ENCODE peak calls at places on chromosome 20, in eight cellular contexts. D is breast epithelium, L is body of pancreas, W is lower leg skin, S is A673, R is AG04449, F is cardiac muscle cell, T is retinal pigment epithelial cell. E is an unnamed sample.
A peak's percentile ranks its signal among the peaks of the same experiment; 100 is the strongest.

GRCh38 chr20:57342829-57343228 is 8.2 kb upstream of the RAE1 start:
- DNase-seq in D (no peak), L (no peak), W (no peak), S (no peak), R (no peak), F (no peak), T (no peak), E (peak; percentile 42)

GRCh38 chr20:2741881-2742280 is 49.3 kb downstream of the EBF4 start:
- DNase-seq in D (no peak), L (no peak), W (no peak), S (no peak), R (no peak), F (no peak), T (no peak), E (no peak)

GRCh38 chr20:52071136-52071535 is 120.4 kb downstream of the ZFP64 start:
- DNase-seq in D (no peak), L (no peak), W (no peak), S (no peak), R (no peak), F (no peak), T (no peak), E (no peak)

GRCh38 chr20:21607971-21608735 is 94.3 kb upstream of the NKX2-2 start:
- DNase-seq in D (peak; percentile 75), L (peak; percentile 26), W (no peak), S (peak; percentile 86), R (no peak), F (no peak), T (no peak), E (no peak)

GRCh38 chr20:19758888-19759331 is 852 bp downstream of the RIN2 start:
- DNase-seq in D (peak; percentile 32), L (peak; percentile 46), W (peak; percentile 66), S (peak; percentile 93), R (no peak), F (peak; percentile 85), T (no peak), E (peak; percentile 52)

GRCh38 chr20:47258745-47259695 is 97.5 kb downstream of the ZMYND8 start:
- DNase-seq in D (no peak), L (no peak), W (no peak), S (peak; percentile 24), R (no peak), F (no peak), T (no peak), E (peak; percentile 81)

GRCh38 chr20:11484479-11484878 is 433.2 kb upstream of the BTBD3 start:
- DNase-seq in D (no peak), L (no peak), W (no peak), S (no peak), R (no peak), F (no peak), T (no peak), E (no peak)

GRCh38 chr20:15031546-15032351 is 694.3 kb upstream of the FLRT3 start:
- DNase-seq in D (no peak), L (no peak), W (no peak), S (no peak), R (no peak), F (no peak), T (no peak), E (no peak)

GRCh38 chr20:13995086-13995665 is at the start of gene MACROD2:
- DNase-seq in D (peak; percentile 90), L (peak; percentile 97), W (peak; percentile 81), S (peak; percentile 95), R (peak; percentile 10), F (peak; percentile 99), T (peak; percentile 62), E (peak; percentile 84)

GRCh38 chr20:19205999-19206398 is 6.4 kb upstream of the SLC24A3 start:
- DNase-seq in D (peak; percentile 59), L (peak; percentile 57), W (peak; percentile 65), S (peak; percentile 81), R (no peak), F (peak; percentile 79), T (no peak), E (peak; percentile 44)

GRCh38 chr20:35285806-35286076 is 1.2 kb upstream of the EIF6 start:
- DNase-seq in D (no peak), L (no peak), W (no peak), S (no peak), R (no peak), F (no peak), T (no peak), E (peak; percentile 74)

GRCh38 chr20:54107181-54107580 is 36.8 kb upstream of the BCAS1 start:
- DNase-seq in D (no peak), L (no peak), W (no peak), S (no peak), R (no peak), F (no peak), T (no peak), E (no peak)

GRCh38 chr20:6994452-6994851 is 227.0 kb downstream of the BMP2 start:
- DNase-seq in D (no peak), L (no peak), W (no peak), S (no peak), R (no peak), F (no peak), T (peak; percentile 91), E (peak; percentile 26)

GRCh38 chr20:15703171-15703911 is 869.9 kb downstream of the KIF16B start:
- DNase-seq in D (no peak), L (no peak), W (no peak), S (no peak), R (peak; percentile 21), F (no peak), T (no peak), E (peak; percentile 76)

GRCh38 chr20:17616480-17617211 is 46.8 kb downstream of the DSTN start:
- DNase-seq in D (peak; percentile 16), L (no peak), W (no peak), S (no peak), R (no peak), F (no peak), T (no peak), E (no peak)

GRCh38 chr20:62350098-62350628 is 16.9 kb downstream of the LAMA5 start:
- DNase-seq in D (peak; percentile 82), L (no peak), W (peak; percentile 75), S (no peak), R (no peak), F (no peak), T (no peak), E (no peak)

GRCh38 chr20:17138237-17138636 is 88.6 kb upstream of the PCSK2 start:
- DNase-seq in D (no peak), L (no peak), W (no peak), S (no peak), R (no peak), F (peak; percentile 0), T (no peak), E (no peak)

GRCh38 chr20:63698739-63699465 is 2.5 kb downstream of the TNFRSF6B start:
- DNase-seq in D (no peak), L (peak; percentile 42), W (no peak), S (peak; percentile 68), R (peak; percentile 67), F (no peak), T (peak; percentile 34), E (peak; percentile 91)

GRCh38 chr20:62949153-62949821 is 3.2 kb upstream of the SLC17A9 start:
- DNase-seq in D (no peak), L (no peak), W (no peak), S (no peak), R (no peak), F (no peak), T (no peak), E (no peak)

GRCh38 chr20:63321148-63321831 is 28.3 kb downstream of the COL20A1 start:
- DNase-seq in D (no peak), L (peak; percentile 24), W (no peak), S (no peak), R (no peak), F (peak; percentile 25), T (no peak), E (peak; percentile 30)

DNA sequence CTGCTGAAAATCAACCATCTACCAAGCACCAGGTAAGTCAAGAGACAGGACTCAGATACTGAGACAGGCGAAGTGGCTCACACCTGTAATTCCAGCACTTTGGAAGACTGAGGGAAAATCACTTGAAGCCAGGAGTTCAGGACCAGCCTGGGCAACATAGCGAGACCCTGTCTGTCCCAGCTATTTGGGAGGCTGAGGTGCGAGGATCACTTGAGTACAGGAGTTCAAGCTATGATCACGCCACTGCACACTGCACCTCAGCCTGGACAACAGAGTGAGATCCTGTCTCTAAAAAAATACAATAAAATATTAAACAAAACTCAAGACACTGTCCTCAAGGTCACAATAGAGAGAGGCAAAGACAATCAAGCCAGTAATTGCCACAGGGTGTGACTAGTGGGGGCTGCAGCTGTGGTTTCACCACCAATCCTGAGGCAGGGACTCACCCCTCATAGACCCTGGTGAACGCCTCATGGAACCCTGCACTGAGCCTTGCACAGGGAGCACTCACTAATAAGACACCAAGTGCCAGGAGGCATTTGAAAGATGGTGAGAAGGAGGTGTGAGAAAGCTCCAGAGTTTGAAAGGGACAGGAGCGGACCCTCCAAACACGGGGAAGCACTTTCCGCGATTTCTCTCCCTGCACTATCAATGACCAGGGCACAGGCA is 1.7 kb downstream of the SNHG17 start:
- DNase-seq in D (no peak), L (no peak), W (no peak), S (no peak), R (no peak), F (no peak), T (no peak), E (no peak)
- H3K4me3 ChIP-seq in D (peak overlapping the region; percentile 91), L (no peak overlapping the region), W (no peak overlapping the region), S (peak overlapping the region; percentile 86), R (peak overlapping the region; percentile 92), F (peak overlapping the region; percentile 74), T (peak overlapping the region; percentile 91), E (peak overlapping the region; percentile 96)

GRCh38 chr20:5056801-5057599 is 55.7 kb upstream of the SLC23A2 start:
- DNase-seq in D (no peak), L (peak; percentile 28), W (peak; percentile 63), S (peak; percentile 21), R (no peak), F (no peak), T (no peak), E (peak; percentile 54)
- TF ChIP-seq CTCF in D (no peak), L (peak; percentile 20), W (no peak), S (peak; percentile 47), R (peak; percentile 36), F (peak; percentile 50), T (peak; percentile 47), E (peak; percentile 49)

DNA sequence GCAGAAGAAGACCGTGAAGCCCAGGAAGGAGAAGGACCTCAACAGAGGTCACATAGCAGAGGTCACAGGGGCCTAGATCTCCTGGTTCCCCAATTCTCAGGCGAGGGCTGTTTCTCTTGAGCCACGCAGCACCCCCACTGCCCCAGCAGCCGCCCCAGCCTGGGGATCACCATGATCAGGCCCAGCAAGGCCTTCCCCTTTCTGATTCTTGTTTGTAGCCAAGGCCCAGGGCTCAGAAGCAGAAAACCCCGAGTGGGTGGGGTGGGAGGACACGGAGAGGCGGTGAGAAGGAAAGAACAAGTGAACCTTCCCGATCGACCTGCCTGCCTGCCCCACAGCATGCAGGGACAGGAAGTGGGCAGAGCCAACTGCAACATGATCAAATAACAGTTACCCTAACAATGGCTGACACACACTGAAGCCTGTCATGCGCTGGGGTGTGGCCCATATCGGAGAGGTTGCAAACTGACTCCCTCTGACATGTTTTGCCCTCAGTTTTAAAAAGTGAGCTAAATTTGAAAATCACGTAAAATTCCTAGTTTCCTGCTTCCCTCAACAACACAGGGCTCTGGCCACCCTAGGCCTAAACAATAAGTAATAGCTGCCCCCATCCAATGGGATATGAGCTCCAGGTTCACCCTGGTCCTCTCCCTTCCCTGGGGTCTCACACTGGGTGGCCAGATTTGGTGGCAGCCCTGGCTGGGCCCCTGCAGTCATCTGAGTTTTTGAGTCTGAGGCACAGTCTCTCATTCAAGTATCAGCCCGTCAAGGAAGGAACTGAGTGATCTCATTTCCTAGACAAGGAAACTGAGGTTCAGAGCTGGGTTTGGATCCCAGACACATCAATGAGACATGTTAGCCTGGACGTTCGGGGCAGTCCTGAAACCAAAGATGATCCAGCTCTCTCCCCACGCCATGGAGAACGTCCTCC is 6.5 kb downstream of the PEDS1 start:
- DNase-seq in D (no peak), L (no peak), W (peak; percentile 81), S (peak; percentile 29), R (no peak), F (no peak), T (no peak), E (no peak)
- H3K4me3 ChIP-seq in D (peak overlapping the region; percentile 22), L (no peak overlapping the region), W (no peak overlapping the region), S (no peak overlapping the region), R (no peak overlapping the region), F (no peak overlapping the region), T (no peak overlapping the region), E (no peak overlapping the region)

GRCh38 chr20:22815584-22815983 is 219.5 kb upstream of the SSTR4 start:
- DNase-seq in D (no peak), L (no peak), W (no peak), S (no peak), R (no peak), F (no peak), T (no peak), E (no peak)
- TF ChIP-seq CTCF in D (no peak), L (no peak), W (no peak), S (no peak), R (peak; percentile 10), F (peak; percentile 44), T (no peak), E (no peak)